ENCODE peak calls at places on chromosomes 7 and 10, in eight cellular contexts. S is CD4-positive, alpha-beta T cell; F is BJ; K is Caco-2; Z is neuronal stem cell; M is thyroid gland; V is heart right ventricle; X is PC-3. U is an unnamed sample.
A peak's percentile ranks its signal among the peaks of the same experiment; 100 is the strongest.

GRCh38 chr10:118305730-118306129 is 36.4 kb downstream of the FAM204A start:
- DNase-seq in S (no peak), F (no peak), K (no peak), Z (no peak), M (no peak), V (no peak), X (no peak), U (no peak)

GRCh38 chr10:31619410-31620095 is 300.5 kb downstream of the ZEB1 start:
- DNase-seq in S (no peak), F (no peak), K (no peak), Z (no peak), M (peak; percentile 6), V (peak; percentile 26), X (no peak), U (peak; percentile 25)

GRCh38 chr7:22584179-22584578 is 84.2 kb upstream of the STEAP1B start:
- DNase-seq in S (no peak), F (no peak), K (no peak), Z (no peak), M (no peak), V (no peak), X (no peak), U (no peak)

GRCh38 chr7:130149575-130150139 is 55.5 kb downstream of the TMEM209 start:
- DNase-seq in S (no peak), F (no peak), K (no peak), Z (no peak), M (peak; percentile 90), V (no peak), X (no peak), U (no peak)

GRCh38 chr10:14925268-14925667 is 28.6 kb downstream of the DCLRE1C start:
- DNase-seq in S (no peak), F (no peak), K (no peak), Z (no peak), M (no peak), V (no peak), X (no peak), U (no peak)

GRCh38 chr10:104492349-104492940 is 138.8 kb downstream of the CFAP58 start:
- DNase-seq in S (no peak), F (peak; percentile 37), K (no peak), Z (no peak), M (no peak), V (peak; percentile 21), X (no peak), U (no peak)

GRCh38 chr10:101453318-101453717 is 99.4 kb downstream of the BTRC start:
- DNase-seq in S (no peak), F (no peak), K (no peak), Z (no peak), M (no peak), V (no peak), X (no peak), U (no peak)

GRCh38 chr10:104581884-104582603 is 59.0 kb upstream of the SORCS3 start:
- DNase-seq in S (no peak), F (peak; percentile 37), K (no peak), Z (no peak), M (no peak), V (no peak), X (no peak), U (no peak)

GRCh38 chr10:88455831-88456230 is 127.3 kb downstream of the RNLS start:
- DNase-seq in S (no peak), F (no peak), K (no peak), Z (no peak), M (no peak), V (no peak), X (no peak), U (no peak)

GRCh38 chr7:52555805-52556204 is 479.6 kb upstream of the POM121L12 start:
- DNase-seq in S (no peak), F (no peak), K (no peak), Z (no peak), M (no peak), V (no peak), X (no peak), U (no peak)

GRCh38 chr7:5780801-5781496 is 514 bp downstream of the RNF216 start:
- DNase-seq in S (peak; percentile 15), F (no peak), K (no peak), Z (peak; percentile 5), M (peak; percentile 51), V (peak; percentile 60), X (peak; percentile 21), U (peak; percentile 65)

GRCh38 chr10:4549254-4549653 is 276.8 kb upstream of the AKR1E2 start:
- DNase-seq in S (no peak), F (no peak), K (no peak), Z (no peak), M (no peak), V (no peak), X (no peak), U (no peak)

GRCh38 chr10:74898201-74898976 is 72.0 kb downstream of the KAT6B start:
- DNase-seq in S (no peak), F (no peak), K (no peak), Z (no peak), M (no peak), V (no peak), X (peak; percentile 96), U (no peak)

GRCh38 chr10:593901-594457 is 95.5 kb downstream of the DIP2C start:
- DNase-seq in S (no peak), F (no peak), K (no peak), Z (no peak), M (no peak), V (peak; percentile 34), X (no peak), U (no peak)

GRCh38 chr7:22052221-22052639 is 106.5 kb upstream of the CDCA7L start:
- DNase-seq in S (no peak), F (no peak), K (no peak), Z (no peak), M (no peak), V (no peak), X (peak; percentile 15), U (no peak)

GRCh38 chr7:107048783-107049418 is 4.4 kb downstream of the PRKAR2B start:
- DNase-seq in S (no peak), F (no peak), K (no peak), Z (no peak), M (no peak), V (no peak), X (no peak), U (no peak)

GRCh38 chr10:122040786-122041185 is 51.8 kb downstream of the TACC2 start:
- DNase-seq in S (no peak), F (no peak), K (no peak), Z (no peak), M (no peak), V (no peak), X (no peak), U (no peak)

GRCh38 chr10:69815099-69815498 is 13.4 kb downstream of the COL13A1 start:
- DNase-seq in S (no peak), F (no peak), K (no peak), Z (no peak), M (no peak), V (no peak), X (no peak), U (no peak)

GRCh38 chr10:52316005-52316404 is 1.9 kb downstream of the DKK1 start:
- DNase-seq in S (no peak), F (no peak), K (no peak), Z (no peak), M (no peak), V (no peak), X (peak; percentile 65), U (no peak)

GRCh38 chr10:821322-821721 is 110.2 kb downstream of the LARP4B start:
- DNase-seq in S (no peak), F (peak; percentile 9), K (no peak), Z (no peak), M (no peak), V (no peak), X (no peak), U (no peak)

GRCh38 chr7:70647801-70648491 is 484.0 kb upstream of the GALNT17 start:
- DNase-seq in S (peak; percentile 46), F (no peak), K (no peak), Z (no peak), M (peak; percentile 6), V (no peak), X (no peak), U (no peak)

GRCh38 chr7:45157286-45157652 is 322 bp upstream of the RAMP3 start:
- DNase-seq in S (no peak), F (no peak), K (no peak), Z (no peak), M (no peak), V (no peak), X (no peak), U (no peak)

GRCh38 chr7:111390000-111390399 is 172.3 kb downstream of the IMMP2L start:
- DNase-seq in S (no peak), F (no peak), K (no peak), Z (no peak), M (no peak), V (no peak), X (no peak), U (no peak)

GRCh38 chr7:74093671-74094223 is 10.1 kb downstream of the LIMK1 start:
- DNase-seq in S (no peak), F (no peak), K (no peak), Z (no peak), M (peak; percentile 58), V (peak; percentile 37), X (no peak), U (peak; percentile 33)
- H3K27me3 ChIP-seq in S (no peaks in the 10 kb centered on the region), F (no peaks in the 10 kb centered on the region), K (no peaks in the 10 kb centered on the region), Z (no peaks in the 10 kb centered on the region), M (no peaks in the 10 kb centered on the region), V (no peaks in the 10 kb centered on the region), X (no peaks in the 10 kb centered on the region), U (no peaks in the 10 kb centered on the region)

GRCh38 chr7:149879801-149880738 is 6.3 kb downstream of the ATP6V0E2 start:
- DNase-seq in S (no peak), F (no peak), K (peak; percentile 25), Z (no peak), M (no peak), V (no peak), X (no peak), U (no peak)

GRCh38 chr7:149879271-149879711 is 5.5 kb downstream of the ATP6V0E2 start:
- DNase-seq in S (no peak), F (no peak), K (peak; percentile 17), Z (no peak), M (no peak), V (no peak), X (no peak), U (no peak)

GRCh38 chr7:149882264-149883048 is 8.7 kb downstream of the ATP6V0E2 start:
- DNase-seq in S (no peak), F (no peak), K (no peak), Z (no peak), M (no peak), V (no peak), X (no peak), U (no peak)

GRCh38 chr7:149881328-149882263 is 7.8 kb downstream of the ATP6V0E2 start:
- DNase-seq in S (no peak), F (no peak), K (peak; percentile 23), Z (no peak), M (no peak), V (no peak), X (no peak), U (no peak)

GRCh38 chr7:149880871-149881301 is 7.1 kb downstream of the ATP6V0E2 start:
- DNase-seq in S (no peak), F (no peak), K (peak; percentile 30), Z (no peak), M (peak; percentile 97), V (peak; percentile 76), X (no peak), U (no peak)
- H3K27me3 ChIP-seq in S (no peaks in the 10 kb centered on the region), F (no peaks in the 10 kb centered on the region), K (no peaks in the 10 kb centered on the region), Z (no peaks in the 10 kb centered on the region), M (no peaks in the 10 kb centered on the region), V (no peaks in the 10 kb centered on the region), X (no peaks in the 10 kb centered on the region), U (no peaks in the 10 kb centered on the region)

GRCh38 chr10:78761241-78761825 is 307.4 kb upstream of the ZMIZ1 start:
- DNase-seq in S (no peak), F (no peak), K (no peak), Z (no peak), M (no peak), V (no peak), X (no peak), U (no peak)
- H3K27me3 ChIP-seq in S (no peaks in the 10 kb centered on the region), F (no peaks in the 10 kb centered on the region), K (no peaks in the 10 kb centered on the region), Z (no peaks in the 10 kb centered on the region), M (no peaks in the 10 kb centered on the region), V (no peaks in the 10 kb centered on the region), X (no peaks in the 10 kb centered on the region), U (no peaks in the 10 kb centered on the region)

GRCh38 chr7:101717986-101718746 is 89.1 kb upstream of the MYL10 start:
- DNase-seq in S (no peak), F (no peak), K (no peak), Z (no peak), M (no peak), V (peak; percentile 25), X (no peak), U (peak; percentile 53)
- H3K27me3 ChIP-seq in S (no peaks in the 10 kb centered on the region), F (peaks cover 1% of the 10 kb centered on the region), K (no peaks in the 10 kb centered on the region), Z (no peaks in the 10 kb centered on the region), M (no peaks in the 10 kb centered on the region), V (peaks cover 14% of the 10 kb centered on the region), X (no peaks in the 10 kb centered on the region), U (no peaks in the 10 kb centered on the region)

U was measured in psoas muscle.